ENCODE peak calls at places on chromosomes 12 and 14, in nine cellular contexts. T, S, N, O, X, Q, H, P and J are unnamed samples.

GRCh38 chr14:68976160-68977067 is 2.7 kb downstream of the ACTN1 start:
- DNase-seq in T (no peak), S (peak), N (no peak), O (no peak), X (peak), Q (peak), H (peak), P (no peak), J (peak)

GRCh38 chr14:78633747-78634146 is 463.6 kb downstream of the NRXN3 start:
- DNase-seq in T (no peak), S (no peak), N (no peak), O (no peak), X (no peak), Q (no peak), H (no peak), P (no peak), J (no peak)

GRCh38 chr12:12877789-12878455 is 13.4 kb upstream of the GPRC5A start:
- DNase-seq in T (no peak), S (peak), N (no peak), O (no peak), X (no peak), Q (no peak), H (no peak), P (no peak), J (peak)

GRCh38 chr14:94019329-94019728 is 6.8 kb upstream of the OTUB2 start:
- DNase-seq in T (no peak), S (no peak), N (no peak), O (no peak), X (no peak), Q (no peak), H (no peak), P (no peak), J (no peak)

GRCh38 chr14:35362911-35363374 is 41.6 kb downstream of the NFKBIA start:
- DNase-seq in T (no peak), S (no peak), N (no peak), O (peak), X (peak), Q (peak), H (peak), P (no peak), J (no peak)

GRCh38 chr14:87824261-87824660 is 168.7 kb downstream of the GALC start:
- DNase-seq in T (no peak), S (no peak), N (no peak), O (no peak), X (no peak), Q (no peak), H (peak), P (no peak), J (peak)

GRCh38 chr14:99684356-99684952 is 356 bp downstream of the CYP46A1 start:
- DNase-seq in T (peak), S (no peak), N (no peak), O (no peak), X (no peak), Q (peak), H (no peak), P (no peak), J (no peak)

GRCh38 chr12:121390856-121391255 is 9.1 kb upstream of the RNF34 start:
- DNase-seq in T (no peak), S (no peak), N (peak), O (no peak), X (no peak), Q (no peak), H (no peak), P (no peak), J (no peak)

GRCh38 chr12:88802307-88802706 is 222.0 kb upstream of the KITLG start:
- DNase-seq in T (no peak), S (no peak), N (no peak), O (no peak), X (no peak), Q (no peak), H (no peak), P (no peak), J (no peak)
- TF ChIP-seq CTCF in T (no peak), S (no peak), N (no peak), O (no peak), X (no peak), Q (no peak), H (no peak), P (no peak), J (no peak)

GRCh38 chr12:99389751-99390150 is 257.8 kb upstream of the GARIN6 start:
- DNase-seq in T (no peak), S (no peak), N (no peak), O (no peak), X (no peak), Q (no peak), H (no peak), P (no peak), J (no peak)

GRCh38 chr12:99392091-99392850 is 255.3 kb upstream of the GARIN6 start:
- DNase-seq in T (no peak), S (no peak), N (no peak), O (no peak), X (no peak), Q (no peak), H (no peak), P (no peak), J (no peak)

GRCh38 chr12:99393763-99394162 is 253.8 kb upstream of the GARIN6 start:
- DNase-seq in T (no peak), S (no peak), N (no peak), O (no peak), X (no peak), Q (no peak), H (no peak), P (no peak), J (no peak)

GRCh38 chr12:99387661-99388060 is 259.9 kb upstream of the GARIN6 start:
- DNase-seq in T (no peak), S (no peak), N (no peak), O (no peak), X (no peak), Q (no peak), H (peak), P (no peak), J (no peak)

GRCh38 chr12:99390707-99391106 is 256.8 kb upstream of the GARIN6 start:
- DNase-seq in T (peak), S (no peak), N (no peak), O (peak), X (no peak), Q (no peak), H (no peak), P (no peak), J (peak)
- TF ChIP-seq CTCF in T (no peak), S (no peak), N (no peak), O (no peak), X (no peak), Q (peak), H (peak), P (peak), J (peak)

GRCh38 chr12:53986686-53987180 is 1.8 kb downstream of the HOXC10 start:
- DNase-seq in T (no peak), S (no peak), N (no peak), O (no peak), X (no peak), Q (no peak), H (no peak), P (no peak), J (no peak)

GRCh38 chr12:53983580-53984572 is 1.1 kb upstream of the HOXC10 start:
- DNase-seq in T (no peak), S (no peak), N (no peak), O (peak), X (no peak), Q (no peak), H (peak), P (no peak), J (no peak)

GRCh38 chr12:53985358-53985899 is 483 bp downstream of the HOXC10 start:
- DNase-seq in T (no peak), S (no peak), N (no peak), O (peak), X (no peak), Q (no peak), H (no peak), P (no peak), J (peak)

GRCh38 chr12:53985900-53986685 is 1.1 kb downstream of the HOXC10 start:
- DNase-seq in T (peak), S (no peak), N (no peak), O (peak), X (no peak), Q (no peak), H (peak), P (no peak), J (peak)

GRCh38 chr12:53984901-53985357 is at the start of gene HOXC10:
- DNase-seq in T (peak), S (peak), N (peak), O (peak), X (peak), Q (peak), H (peak), P (peak), J (peak)
- TF ChIP-seq CTCF in T (peak), S (no peak), N (peak), O (peak), X (peak), Q (peak), H (peak), P (peak), J (peak)

DNA sequence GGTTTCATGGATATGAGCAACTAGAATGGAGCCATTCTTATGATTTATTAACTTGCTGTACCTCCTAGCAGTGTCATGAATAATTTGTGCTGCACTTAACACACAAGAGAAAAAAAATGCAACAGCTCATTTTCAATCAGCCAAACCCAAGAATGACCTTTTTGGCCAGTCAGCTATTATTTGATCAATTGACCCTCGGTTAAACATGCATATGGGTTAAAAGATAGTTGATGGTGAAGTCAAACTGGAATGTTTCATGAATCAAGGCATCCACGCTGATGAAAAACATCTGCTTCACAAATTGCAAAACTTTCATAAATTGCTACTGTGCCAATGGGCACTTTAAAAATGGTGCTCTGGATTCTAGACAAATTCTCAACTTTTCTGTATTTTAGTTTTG is 55.5 kb upstream of the CCDC198 start:
- DNase-seq in T (no peak), S (no peak), N (no peak), O (no peak), X (no peak), Q (no peak), H (no peak), P (no peak), J (no peak)
- TF ChIP-seq CTCF in T (no peak), S (no peak), N (no peak), O (no peak), X (no peak), Q (no peak), H (no peak), P (no peak), J (no peak)

GRCh38 chr12:113128802-113129663 is 6.5 kb downstream of the RASAL1 start:
- DNase-seq in T (no peak), S (no peak), N (no peak), O (no peak), X (no peak), Q (no peak), H (no peak), P (no peak), J (peak)
- TF ChIP-seq CTCF in T (no peak), S (no peak), N (no peak), O (no peak), X (no peak), Q (no peak), H (no peak), P (no peak), J (no peak)

GRCh38 chr12:14937689-14938088 is 648 bp downstream of the ERP27 start:
- DNase-seq in T (no peak), S (no peak), N (no peak), O (no peak), X (no peak), Q (no peak), H (no peak), P (no peak), J (no peak)

GRCh38 chr12:14935031-14935430 is 3.3 kb downstream of the ERP27 start:
- DNase-seq in T (no peak), S (no peak), N (no peak), O (no peak), X (no peak), Q (no peak), H (no peak), P (no peak), J (no peak)

GRCh38 chr12:14934511-14934910 is 3.8 kb downstream of the ERP27 start:
- DNase-seq in T (no peak), S (no peak), N (no peak), O (no peak), X (no peak), Q (no peak), H (no peak), P (no peak), J (no peak)

GRCh38 chr12:14937014-14937413 is 1.3 kb downstream of the ERP27 start:
- DNase-seq in T (no peak), S (no peak), N (no peak), O (no peak), X (no peak), Q (no peak), H (no peak), P (no peak), J (no peak)

DNA sequence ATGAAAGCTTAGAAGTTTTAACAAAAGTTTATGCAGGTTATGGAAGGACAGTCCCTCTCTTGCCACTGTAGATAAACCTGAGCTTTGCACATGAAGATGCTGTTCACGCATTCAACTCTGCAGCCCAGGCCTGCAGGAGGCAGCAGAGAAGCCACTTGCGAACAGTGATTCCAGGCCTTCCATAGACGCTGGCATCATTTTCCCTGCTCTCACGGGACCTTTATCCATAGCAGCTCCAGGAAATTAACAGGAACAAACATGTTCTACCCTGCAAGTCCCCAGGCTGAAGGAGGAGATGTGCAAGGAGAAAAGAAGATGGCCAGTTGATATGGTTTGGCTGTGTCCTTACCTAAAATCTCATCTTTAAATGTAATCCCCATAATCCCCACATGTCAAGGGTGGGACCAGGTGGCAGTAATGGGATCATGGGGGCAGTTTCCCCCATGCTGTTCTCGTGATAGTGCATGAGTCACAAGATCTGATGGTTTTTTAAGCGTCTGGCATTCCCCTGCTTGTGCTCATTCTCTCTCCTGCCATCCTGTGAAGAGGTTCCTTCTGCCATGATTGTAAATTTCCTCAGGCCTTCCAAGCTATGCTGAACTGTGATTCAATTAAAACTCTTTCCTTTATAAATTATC is 2.0 kb downstream of the ERP27 start:
- DNase-seq in T (no peak), S (no peak), N (no peak), O (no peak), X (no peak), Q (no peak), H (no peak), P (no peak), J (no peak)
- TF ChIP-seq CTCF in T (no peak), S (no peak), N (no peak), O (no peak), X (no peak), Q (no peak), H (no peak), P (no peak), J (peak)

GRCh38 chr12:81259360-81259759 is 181.5 kb downstream of the ACSS3 start:
- DNase-seq in T (no peak), S (no peak), N (no peak), O (no peak), X (no peak), Q (no peak), H (no peak), P (no peak), J (no peak)

GRCh38 chr12:81261508-81262207 is 183.8 kb downstream of the ACSS3 start:
- DNase-seq in T (no peak), S (no peak), N (no peak), O (no peak), X (no peak), Q (no peak), H (no peak), P (no peak), J (no peak)

GRCh38 chr12:81255947-81256346 is 178.1 kb downstream of the ACSS3 start:
- DNase-seq in T (no peak), S (no peak), N (no peak), O (no peak), X (no peak), Q (no peak), H (no peak), P (no peak), J (no peak)

GRCh38 chr12:81255456-81255855 is 177.6 kb downstream of the ACSS3 start:
- DNase-seq in T (no peak), S (no peak), N (no peak), O (no peak), X (no peak), Q (no peak), H (no peak), P (no peak), J (no peak)

GRCh38 chr12:81257952-81258551 is 180.2 kb downstream of the ACSS3 start:
- DNase-seq in T (no peak), S (no peak), N (peak), O (no peak), X (peak), Q (peak), H (peak), P (peak), J (peak)
- TF ChIP-seq CTCF in T (no peak), S (no peak), N (peak), O (peak), X (peak), Q (peak), H (peak), P (peak), J (peak)